ENCODE peak calls at places on chromosome 5, in seven cellular contexts. U, F, M, R, D, Y and P are unnamed samples. For H3K27me3, the result is how much of the 10 kb centered on the place peaks cover.

GRCh38 chr5:170333161-170333909 is 35.8 kb upstream of the LCP2 start:
- DNase-seq in D (peak), U (no peak), F (no peak), Y (no peak), R (no peak), M (no peak), P (no peak)

GRCh38 chr5:133947431-133947841 is 21.0 kb downstream of the C5orf15 start:
- DNase-seq in D (no peak), Y (no peak), F (peak), U (no peak), M (no peak), R (no peak), P (no peak)

GRCh38 chr5:173291722-173292658 is 36.2 kb downstream of the STC2 start:
- DNase-seq in M (no peak), Y (no peak), D (no peak), R (no peak), F (no peak), U (no peak), P (no peak)

GRCh38 chr5:145764325-145764724 is 70.8 kb downstream of the PRELID2 start:
- DNase-seq in U (no peak), D (no peak), R (no peak), Y (no peak), F (no peak), M (no peak), P (no peak)

GRCh38 chr5:111225926-111226325 is 1.7 kb downstream of the CAMK4 start:
- DNase-seq in D (no peak), F (no peak), Y (no peak), U (no peak), R (no peak), M (no peak), P (no peak)

GRCh38 chr5:145965804-145966203 is 29.4 kb downstream of the SH3RF2 start:
- DNase-seq in R (no peak), D (no peak), M (no peak), U (no peak), Y (no peak), F (no peak), P (no peak)

GRCh38 chr5:38734353-38734752 is 111.5 kb upstream of the OSMR start:
- DNase-seq in D (no peak), U (no peak), F (no peak), Y (no peak), M (no peak), R (no peak), P (no peak)

GRCh38 chr5:96788112-96788749 is 19.5 kb downstream of the ERAP1 start:
- DNase-seq in U (no peak), D (no peak), M (no peak), F (no peak), R (no peak), Y (no peak), P (no peak)

GRCh38 chr5:90294604-90295003 is 115.0 kb downstream of the CETN3 start:
- DNase-seq in M (no peak), D (no peak), F (no peak), Y (no peak), R (no peak), U (no peak), P (no peak)

GRCh38 chr5:126851441-126852103 is 74.6 kb downstream of the LMNB1 start:
- DNase-seq in M (no peak), R (no peak), F (no peak), U (peak), Y (no peak), D (no peak), P (no peak)

GRCh38 chr5:141326088-141326854 is 4.0 kb upstream of the PCDHGA1 start:
- DNase-seq in Y (no peak), M (peak), U (peak), R (peak), F (peak), D (peak), P (no peak)

GRCh38 chr5:52063186-52063585 is 679.9 kb downstream of the ISL1 start:
- DNase-seq in R (no peak), M (no peak), Y (no peak), U (no peak), F (no peak), D (no peak), P (no peak)

GRCh38 chr5:139689631-139690384 is 41.7 kb downstream of the CXXC5 start:
- DNase-seq in U (no peak), F (no peak), Y (no peak), D (peak), M (no peak), R (peak), P (no peak)

GRCh38 chr5:65722575-65723424 is 795 bp downstream of the NLN start:
- DNase-seq in R (no peak), D (no peak), M (no peak), F (peak), Y (no peak), U (no peak), P (no peak)

GRCh38 chr5:150283904-150284303 is 5.7 kb downstream of the CAMK2A start:
- DNase-seq in R (no peak), M (no peak), D (no peak), Y (no peak), F (no peak), U (no peak), P (no peak)

GRCh38 chr5:55173696-55174101 is 722 bp upstream of the CDC20B start:
- DNase-seq in U (no peak), F (no peak), D (no peak), M (no peak), R (no peak), Y (no peak), P (no peak)

GRCh38 chr5:83632874-83633273 is 87.8 kb downstream of the HAPLN1 start:
- DNase-seq in M (no peak), F (peak), D (no peak), R (no peak), Y (no peak), U (no peak), P (no peak)

GRCh38 chr5:138468133-138468965 is 3.1 kb downstream of the EGR1 start:
- DNase-seq in U (no peak), Y (no peak), D (no peak), R (peak), F (no peak), M (no peak), P (peak)

GRCh38 chr5:138467711-138468132 is 2.4 kb downstream of the EGR1 start:
- DNase-seq in F (no peak), U (no peak), Y (no peak), R (peak), M (no peak), D (no peak), P (peak)

GRCh38 chr5:138466058-138466899 is 1.0 kb downstream of the EGR1 start:
- DNase-seq in F (peak), R (peak), D (no peak), U (peak), M (no peak), Y (no peak), P (peak)

GRCh38 chr5:138465288-138466057 is at the start of gene EGR1:
- DNase-seq in Y (peak), U (peak), R (peak), F (peak), D (peak), M (peak), P (peak)

GRCh38 chr5:138466900-138467710 is 1.8 kb downstream of the EGR1 start:
- DNase-seq in M (no peak), R (peak), D (no peak), Y (no peak), F (peak), U (no peak), P (peak)
- H3K4me3 ChIP-seq in M (peak), R (peak), D (peak), Y (peak), F (peak), U (peak), P (peak)

GRCh38 chr5:1298067-1298551 is 3.2 kb upstream of the TERT start:
- DNase-seq in U (no peak), M (no peak), F (no peak), D (no peak), R (peak), Y (no peak), P (no peak)
- H3K27me3 ChIP-seq in U (under half), M (under half), F (under half), D (under half), R (under half), Y (under half), P (under half)

GRCh38 chr5:44538831-44539539 is 149.8 kb upstream of the FGF10 start:
- DNase-seq in R (peak), D (no peak), M (no peak), Y (no peak), U (no peak), F (no peak), P (no peak)
- H3K4me3 ChIP-seq in R (no peak), D (no peak), M (no peak), Y (no peak), U (no peak), F (no peak), P (no peak)

DNA sequence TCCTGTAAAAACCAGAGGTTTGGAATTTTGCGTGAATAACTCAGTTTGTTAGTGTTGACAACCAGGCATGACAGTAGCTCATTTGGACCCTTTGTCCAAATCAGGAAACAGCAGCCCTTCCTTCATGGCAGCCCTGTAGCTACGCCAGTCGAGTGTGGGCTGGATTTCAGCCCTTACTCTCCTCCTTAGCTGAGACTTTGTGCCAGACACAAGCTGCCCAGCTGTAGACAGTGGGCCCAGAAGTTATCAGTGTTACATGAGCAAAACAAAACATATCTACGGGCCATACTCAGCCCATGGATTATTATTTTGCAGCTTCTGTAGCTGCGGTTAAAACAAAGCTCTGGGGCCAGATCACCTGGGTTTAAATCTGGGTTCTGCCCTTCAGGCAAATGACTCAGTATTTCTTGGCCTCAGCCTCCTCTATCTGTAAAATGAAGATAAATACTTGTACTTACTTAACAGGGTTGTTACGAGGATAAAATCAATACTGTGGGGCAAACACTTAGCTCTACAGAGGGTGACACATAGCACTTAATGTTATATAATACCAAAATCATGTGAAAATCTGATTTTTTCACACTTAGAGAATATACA is 76.9 kb downstream of the GHR start:
- DNase-seq in M (no peak), F (no peak), R (no peak), U (no peak), D (no peak), Y (no peak), P (no peak)
- H3K27me3 ChIP-seq in M (under half), F (under half), R (under half), U (under half), D (under half), Y (under half), P (under half)

GRCh38 chr5:174720612-174721521 is 3.5 kb upstream of the MSX2 start:
- DNase-seq in U (no peak), D (no peak), M (no peak), R (peak), Y (no peak), F (no peak), P (no peak)
- H3K4me3 ChIP-seq in U (peak), D (no peak), M (no peak), R (peak), Y (peak), F (peak), P (peak)

DNA sequence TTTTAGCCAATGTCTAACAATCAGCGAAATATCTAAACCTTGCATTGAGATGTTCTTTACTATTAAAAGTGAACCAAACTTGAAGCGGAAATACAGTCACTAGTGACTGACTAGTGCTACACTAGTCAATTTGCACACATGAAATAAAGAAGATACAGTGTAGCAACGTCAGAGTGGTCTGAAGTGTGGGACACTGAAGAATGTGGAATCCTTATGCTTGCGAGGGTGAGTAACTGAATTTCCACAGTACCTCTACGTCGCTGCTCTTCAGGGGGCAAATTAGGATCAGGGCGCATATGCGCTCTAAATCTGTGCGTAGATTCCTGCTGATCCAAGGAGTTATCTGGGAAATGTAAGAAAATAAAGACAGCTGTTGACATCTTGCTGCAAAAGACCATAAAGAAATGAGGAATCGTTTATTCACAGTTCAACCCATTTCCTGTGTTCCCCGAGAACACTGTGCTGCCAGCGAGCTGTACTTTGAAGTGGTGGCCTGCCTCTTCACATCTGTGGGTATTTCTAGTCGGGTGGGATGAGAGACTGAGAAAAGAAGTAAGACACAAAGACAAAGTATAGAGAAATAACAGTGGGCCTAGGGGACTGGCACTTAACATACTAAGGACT is 39.8 kb upstream of the FLT4 start:
- DNase-seq in U (no peak), F (no peak), Y (no peak), D (peak), R (no peak), M (no peak), P (no peak)
- H3K27me3 ChIP-seq in U (under half), F (under half), Y (under half), D (under half), R (under half), M (under half), P (under half)

GRCh38 chr5:17149786-17150185 is 67.6 kb upstream of the BASP1 start:
- DNase-seq in Y (no peak), R (no peak), U (no peak), D (no peak), M (no peak), F (no peak), P (no peak)

GRCh38 chr5:17146280-17146841 is 71.1 kb upstream of the BASP1 start:
- DNase-seq in M (no peak), Y (no peak), U (no peak), R (no peak), D (no peak), F (no peak), P (no peak)

GRCh38 chr5:17150498-17150897 is 66.9 kb upstream of the BASP1 start:
- DNase-seq in Y (no peak), F (no peak), U (no peak), M (no peak), R (no peak), D (no peak), P (no peak)

GRCh38 chr5:17148481-17148880 is 69.0 kb upstream of the BASP1 start:
- DNase-seq in Y (no peak), F (no peak), U (no peak), R (no peak), M (no peak), D (no peak), P (no peak)

DNA sequence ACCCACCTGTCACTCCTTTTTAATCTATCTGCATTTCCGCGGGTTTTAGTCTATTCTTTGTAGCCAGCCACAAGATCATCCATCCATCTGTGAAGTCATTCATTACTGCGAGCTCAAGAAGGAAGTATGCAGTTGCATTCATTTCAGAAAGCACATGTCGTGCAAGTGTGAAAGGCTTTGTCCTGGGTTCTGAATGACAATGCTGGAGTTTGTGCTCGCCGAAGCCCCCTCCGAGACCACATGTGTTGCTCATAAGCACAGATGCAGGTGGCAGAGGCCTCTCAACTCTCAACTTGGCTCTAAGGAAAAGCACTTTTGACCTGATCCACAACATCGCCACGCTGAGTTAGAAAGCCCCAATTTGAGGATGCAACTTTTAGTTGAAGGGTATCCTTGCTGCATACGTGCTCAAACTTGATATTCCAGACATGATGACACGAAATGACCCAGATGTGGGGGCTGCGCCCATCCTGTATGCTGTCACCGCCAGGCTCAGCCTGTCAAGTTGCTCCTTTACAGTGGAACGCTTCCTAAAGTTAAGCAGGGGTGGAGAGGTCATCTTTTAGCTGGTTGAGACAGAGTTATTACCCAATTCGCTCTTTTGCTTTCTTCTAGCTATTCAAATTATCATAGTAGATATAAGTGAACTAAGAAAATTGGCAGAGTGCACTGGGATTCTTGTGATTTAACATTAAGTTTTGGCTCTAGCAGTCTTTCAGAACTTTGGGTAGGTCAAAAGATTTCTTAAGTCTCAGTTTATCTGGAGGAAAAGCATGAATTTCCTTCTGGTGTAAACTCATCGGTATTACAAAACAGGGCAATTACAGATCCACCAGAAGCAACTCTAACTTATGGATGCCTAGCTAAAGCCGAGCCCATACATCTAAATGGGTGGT is 70.0 kb upstream of the BASP1 start:
- DNase-seq in R (no peak), F (no peak), M (no peak), D (no peak), Y (no peak), U (no peak), P (no peak)
- H3K4me3 ChIP-seq in R (no peak), F (no peak), M (no peak), D (no peak), Y (no peak), U (no peak), P (no peak)

GRCh38 chr5:174724484-174725260 is at the start of gene MSX2:
- DNase-seq in F (peak), U (peak), R (peak), M (no peak), D (no peak), Y (peak), P (peak)

GRCh38 chr5:174725261-174725990 is 1.0 kb downstream of the MSX2 start:
- DNase-seq in M (no peak), Y (no peak), F (no peak), D (no peak), R (no peak), U (no peak), P (no peak)

GRCh38 chr5:174723315-174723978 is 935 bp upstream of the MSX2 start:
- DNase-seq in D (no peak), R (no peak), M (no peak), U (no peak), Y (no peak), F (no peak), P (no peak)

GRCh38 chr5:174722500-174722899 is 1.9 kb upstream of the MSX2 start:
- DNase-seq in Y (no peak), M (no peak), F (no peak), R (no peak), U (no peak), D (no peak), P (no peak)

GRCh38 chr5:174723979-174724483 is 351 bp upstream of the MSX2 start:
- DNase-seq in U (no peak), D (no peak), F (no peak), R (no peak), M (no peak), Y (no peak), P (no peak)
- H3K27me3 ChIP-seq in U (under half), D (under half), F (half or more), R (under half), M (half or more), Y (half or more), P (under half)

GRCh38 chr5:5419291-5420210 is 2.9 kb upstream of the ICE1 start:
- DNase-seq in R (peak), Y (no peak), F (peak), M (no peak), D (no peak), U (no peak), P (no peak)
- H3K4me3 ChIP-seq in R (no peak), Y (no peak), F (no peak), M (no peak), D (no peak), U (no peak), P (no peak)

GRCh38 chr5:1445895-1446601 is 808 bp upstream of the SLC6A3 start:
- DNase-seq in U (no peak), Y (no peak), F (no peak), R (no peak), D (no peak), M (no peak), P (no peak)

GRCh38 chr5:1449081-1449630 is 3.9 kb upstream of the SLC6A3 start:
- DNase-seq in R (no peak), U (no peak), D (no peak), F (no peak), Y (no peak), M (no peak), P (no peak)

GRCh38 chr5:1447772-1448361 is 2.6 kb upstream of the SLC6A3 start:
- DNase-seq in U (no peak), R (no peak), F (no peak), D (peak), M (no peak), Y (no peak), P (no peak)

GRCh38 chr5:1446602-1447343 is 1.5 kb upstream of the SLC6A3 start:
- DNase-seq in F (no peak), Y (no peak), U (no peak), R (no peak), D (no peak), M (no peak), P (no peak)

GRCh38 chr5:1448511-1449011 is 3.3 kb upstream of the SLC6A3 start:
- DNase-seq in F (no peak), U (no peak), Y (no peak), R (no peak), D (no peak), M (no peak), P (no peak)
- H3K27me3 ChIP-seq in F (under half), U (half or more), Y (under half), R (half or more), D (under half), M (under half), P (under half)